ENCODE peak calls at places on chromosomes 5 and 9, in ten cellular contexts. V, O, F, I, K, L, B, T, P and Y are unnamed samples.

GRCh38 chr9:127223810-127224177 is 40.8 kb upstream of the GARNL3 start:
- DNase-seq in O (no peak), P (no peak), I (no peak), L (no peak), K (no peak), F (peak), T (no peak), V (peak), B (no peak), Y (no peak)

GRCh38 chr9:126927419-126927818 is 12.8 kb downstream of the RALGPS1 start:
- DNase-seq in B (no peak), T (no peak), V (no peak), K (no peak), F (peak), L (no peak), I (no peak), O (no peak), P (no peak), Y (no peak)

GRCh38 chr5:100424787-100425186 is 110.4 kb upstream of the FAM174A start:
- DNase-seq in F (no peak), P (no peak), V (no peak), K (no peak), I (no peak), O (no peak), L (no peak), T (no peak), B (no peak), Y (no peak)

GRCh38 chr9:109033941-109034700 is 20.8 kb upstream of the CTNNAL1 start:
- DNase-seq in I (no peak), V (no peak), P (no peak), L (peak), O (no peak), B (no peak), T (no peak), F (no peak), K (no peak), Y (no peak)

GRCh38 chr9:110919609-110920008 is 118.7 kb downstream of the LPAR1 start:
- DNase-seq in T (peak), L (peak), K (no peak), B (no peak), F (peak), V (no peak), I (peak), P (peak), O (no peak), Y (peak)

GRCh38 chr5:151184316-151185042 is 26.9 kb upstream of the ANXA6 start:
- DNase-seq in V (no peak), P (no peak), I (peak), O (no peak), K (no peak), B (no peak), L (no peak), T (no peak), F (no peak), Y (no peak)

GRCh38 chr5:123129811-123130210 is 40.8 kb downstream of the PRDM6 start:
- DNase-seq in I (no peak), T (no peak), L (no peak), B (no peak), V (no peak), F (no peak), K (no peak), O (no peak), P (no peak), Y (no peak)

GRCh38 chr5:135429886-135430437 is 17.2 kb downstream of the DCANP1 start:
- DNase-seq in V (no peak), T (no peak), K (no peak), B (no peak), F (no peak), O (no peak), I (no peak), L (no peak), P (no peak), Y (no peak)

GRCh38 chr5:170572453-170572852 is 68.6 kb downstream of the KCNIP1 start:
- DNase-seq in F (no peak), B (no peak), P (peak), T (no peak), V (no peak), I (no peak), O (no peak), L (peak), K (peak), Y (no peak)

GRCh38 chr9:110260911-110261310 is 4.6 kb upstream of the TXN start:
- DNase-seq in P (no peak), L (no peak), F (no peak), B (no peak), I (no peak), O (no peak), V (no peak), K (no peak), T (no peak), Y (no peak)

GRCh38 chr5:159262472-159262858 is 625 bp upstream of the UBLCP1 start:
- DNase-seq in L (no peak), K (no peak), O (no peak), B (peak), F (no peak), I (no peak), P (no peak), T (no peak), V (no peak), Y (no peak)

GRCh38 chr9:97856857-97857602 is 4.0 kb downstream of the FOXE1 start:
- DNase-seq in T (no peak), P (no peak), V (no peak), O (no peak), B (no peak), I (no peak), F (no peak), L (no peak), K (no peak), Y (no peak)

GRCh38 chr9:22354699-22355384 is 91.8 kb upstream of the DMRTA1 start:
- DNase-seq in V (no peak), P (no peak), O (no peak), B (no peak), F (no peak), I (no peak), K (no peak), T (no peak), L (peak), Y (no peak)

GRCh38 chr9:128233817-128234406 is 30.7 kb downstream of the DNM1 start:
- DNase-seq in T (no peak), L (no peak), F (peak), V (no peak), P (no peak), K (no peak), O (no peak), I (no peak), B (no peak), Y (no peak)

DNA sequence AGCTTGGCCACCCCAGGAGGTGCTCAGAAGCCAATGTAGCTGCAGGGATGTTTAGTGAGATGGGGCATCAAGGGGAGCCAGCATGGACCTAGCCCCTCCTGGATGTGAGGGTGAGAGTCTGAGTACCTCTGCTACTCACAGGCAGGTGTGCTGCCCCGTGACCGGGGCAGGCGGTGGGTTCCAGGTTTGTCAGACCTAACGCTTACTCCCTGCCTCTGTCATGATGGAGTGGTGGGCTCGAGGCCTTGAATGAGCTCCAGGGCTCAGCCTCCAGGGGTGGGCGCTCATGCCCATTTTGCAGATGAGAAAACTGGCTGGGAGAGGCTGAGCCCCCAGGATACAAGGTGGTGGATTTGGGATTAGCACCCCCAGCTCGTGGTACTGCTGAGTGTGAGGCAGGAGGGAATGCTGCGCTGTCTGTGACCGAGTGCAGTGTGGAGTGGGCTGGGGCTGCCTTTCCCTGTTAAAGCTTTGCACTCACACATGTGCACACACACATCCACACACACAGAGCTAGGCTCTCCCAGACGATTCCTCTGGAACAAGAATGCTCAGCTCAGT is 1.5 kb downstream of the RXRA start:
- DNase-seq in F (no peak), K (no peak), V (no peak), I (no peak), P (no peak), T (no peak), L (no peak), O (peak), B (no peak), Y (no peak)
- H3K4me3 ChIP-seq in F (peak), K (peak), V (peak), I (peak), P (peak), T (peak), L (peak), O (peak), B (peak), Y (peak)

DNA sequence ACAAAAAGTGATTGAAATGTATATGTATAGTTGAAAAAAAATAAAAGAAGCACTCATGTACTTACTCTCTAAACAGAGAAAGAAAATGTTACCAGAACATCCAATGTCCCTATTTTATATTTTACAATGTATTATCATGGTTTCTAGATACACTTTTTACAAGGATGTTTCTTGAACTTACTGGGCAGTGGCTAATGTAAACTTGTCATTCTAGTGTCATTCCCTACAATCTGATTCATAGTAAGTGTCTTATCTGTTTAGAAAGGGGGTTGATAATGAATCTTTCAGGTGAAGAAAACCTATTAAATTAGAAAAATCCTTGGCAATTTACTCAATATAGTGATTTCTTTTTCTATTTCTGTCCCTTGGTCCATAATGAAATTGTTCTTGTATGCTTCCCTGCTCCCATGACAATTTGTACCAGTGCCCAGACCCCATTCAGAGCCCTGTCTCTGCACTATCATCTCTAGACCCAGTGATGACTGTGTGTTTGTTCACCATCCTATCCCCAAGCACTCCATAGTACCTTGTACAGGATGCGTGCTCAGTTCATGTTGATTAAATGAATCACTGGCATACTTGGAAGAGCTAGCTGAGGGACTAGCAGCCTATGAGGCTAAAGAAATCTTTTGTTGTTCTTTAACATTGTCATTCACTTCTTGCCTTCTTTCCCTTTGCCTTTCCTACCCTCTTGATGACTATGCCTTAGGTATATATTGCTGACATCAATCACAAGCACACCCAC is 101.2 kb downstream of the HMHB1 start:
- DNase-seq in O (no peak), L (peak), B (no peak), V (no peak), K (no peak), P (no peak), F (no peak), T (peak), I (peak), Y (no peak)
- TF ChIP-seq CTCF in O (no peak), L (no peak), B (no peak), V (no peak), K (no peak), P (no peak), F (no peak), T (no peak), I (no peak), Y (no peak)

GRCh38 chr9:76616780-76617179 is 147.5 kb upstream of the PCA3 start:
- DNase-seq in K (no peak), B (no peak), O (no peak), P (no peak), F (no peak), I (no peak), V (no peak), L (no peak), T (no peak), Y (no peak)

GRCh38 chr9:76613150-76613781 is 151.0 kb upstream of the PCA3 start:
- DNase-seq in L (no peak), P (no peak), F (no peak), I (no peak), B (no peak), K (no peak), O (no peak), T (no peak), V (no peak), Y (no peak)

GRCh38 chr9:76613980-76614379 is 150.3 kb upstream of the PCA3 start:
- DNase-seq in O (no peak), P (no peak), V (no peak), L (no peak), F (peak), K (no peak), T (no peak), B (no peak), I (no peak), Y (no peak)

GRCh38 chr9:76617510-76618194 is 146.6 kb upstream of the PCA3 start:
- DNase-seq in F (no peak), B (peak), P (peak), I (no peak), L (no peak), O (no peak), T (no peak), V (no peak), K (no peak), Y (no peak)

GRCh38 chr9:76615149-76615548 is 149.1 kb upstream of the PCA3 start:
- DNase-seq in K (peak), I (no peak), P (peak), T (peak), O (no peak), B (peak), V (no peak), L (no peak), F (peak), Y (no peak)
- H3K4me3 ChIP-seq in K (peak), I (no peak), P (no peak), T (no peak), O (no peak), B (no peak), V (no peak), L (no peak), F (no peak), Y (no peak)

DNA sequence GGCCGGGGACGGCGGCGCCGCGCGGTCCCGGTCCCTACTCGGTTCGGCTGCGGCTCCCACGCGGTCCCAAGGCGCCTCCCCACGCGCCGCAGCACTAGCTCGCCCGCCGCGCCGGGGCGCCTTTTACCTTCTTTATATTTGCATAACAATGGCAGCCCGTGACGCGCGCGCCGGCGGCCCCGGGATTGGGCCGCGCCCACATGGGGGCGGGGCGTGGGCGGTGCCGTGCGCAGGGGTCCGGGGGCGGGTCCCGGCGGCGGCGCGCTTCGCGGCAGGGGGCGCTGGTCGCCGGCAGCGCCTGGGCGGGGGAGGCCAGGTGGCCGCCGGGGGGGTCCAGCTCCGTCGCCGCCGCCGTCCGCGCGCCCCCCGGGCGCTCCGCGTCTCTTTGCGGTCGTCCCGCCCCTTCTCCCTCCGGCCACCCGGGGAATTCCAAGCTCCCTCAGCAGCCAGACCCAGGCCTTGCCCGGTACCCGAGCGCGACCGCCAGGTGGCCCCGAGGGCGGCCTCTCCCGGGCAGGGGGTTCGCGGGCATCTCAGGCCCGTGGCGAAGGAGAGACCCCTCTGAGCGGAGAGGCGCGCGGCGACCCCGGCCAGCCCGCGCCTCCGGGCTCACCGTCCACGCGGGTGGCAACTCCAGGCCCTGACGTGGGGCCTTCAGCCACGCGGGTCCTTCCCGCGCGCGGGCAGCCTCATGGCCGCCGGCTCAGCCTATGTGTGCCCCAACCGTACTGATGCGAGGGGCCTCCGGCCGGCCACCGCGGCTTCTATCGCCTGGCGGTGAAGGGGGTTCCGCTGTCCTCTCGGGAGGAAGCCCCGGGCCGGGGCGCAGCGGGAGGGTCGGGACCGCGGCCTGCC is at the start of gene NRARP:
- DNase-seq in B (peak), O (peak), T (peak), P (peak), I (peak), L (peak), F (peak), V (peak), K (peak), Y (peak)
- TF ChIP-seq CTCF in B (peak), O (peak), T (peak), P (peak), I (peak), L (peak), F (peak), V (peak), K (peak), Y (peak)